ENCODE peak calls at places on chromosomes 12 and 14, in seven cellular contexts. H, W, E, M, L, F and R are unnamed samples.

GRCh38 chr12:57461326-57461903 is 1.8 kb downstream of the GLI1 start:
- DNase-seq in H (no peak), W (no peak), E (peak; percentile 85), M (peak; percentile 65), L (no peak), F (no peak), R (no peak)

GRCh38 chr12:66065146-66065545 is 65.4 kb downstream of the LLPH start:
- DNase-seq in H (no peak), W (no peak), E (no peak), M (no peak), L (no peak), F (no peak), R (no peak)

GRCh38 chr12:41468756-41469155 is 280.6 kb downstream of the PDZRN4 start:
- DNase-seq in H (no peak), W (no peak), E (no peak), M (no peak), L (no peak), F (no peak), R (no peak)

GRCh38 chr12:121799842-121800693 is 3.7 kb upstream of the SETD1B start:
- DNase-seq in H (peak; percentile 66), W (peak; percentile 70), E (peak; percentile 97), M (no peak), L (peak; percentile 76), F (peak; percentile 40), R (peak; percentile 84)

GRCh38 chr14:55370883-55371455 is 40.7 kb downstream of the ATG14 start:
- DNase-seq in H (no peak), W (no peak), E (no peak), M (no peak), L (no peak), F (no peak), R (no peak)

GRCh38 chr12:26499979-26500640 is 304.7 kb downstream of the SSPN start:
- DNase-seq in H (no peak), W (no peak), E (no peak), M (no peak), L (no peak), F (no peak), R (no peak)

GRCh38 chr12:15534322-15534721 is 212.0 kb downstream of the PTPRO start:
- DNase-seq in H (no peak), W (no peak), E (no peak), M (no peak), L (no peak), F (no peak), R (no peak)

GRCh38 chr12:72057330-72057911 is 118.8 kb downstream of the TPH2 start:
- DNase-seq in H (no peak), W (no peak), E (no peak), M (no peak), L (no peak), F (no peak), R (no peak)

GRCh38 chr14:91113829-91114078 is at the start of gene DGLUCY:
- DNase-seq in H (peak; percentile 31), W (no peak), E (peak; percentile 81), M (no peak), L (peak; percentile 45), F (no peak), R (no peak)

GRCh38 chr12:96240656-96241055 is 46.5 kb downstream of the ELK3 start:
- DNase-seq in H (no peak), W (no peak), E (no peak), M (no peak), L (no peak), F (no peak), R (no peak)

GRCh38 chr12:75438052-75438754 is 42.4 kb upstream of the GLIPR1 start:
- DNase-seq in H (no peak), W (no peak), E (no peak), M (no peak), L (no peak), F (no peak), R (no peak)

GRCh38 chr14:99284254-99285004 is 12.4 kb upstream of the BCL11B start:
- DNase-seq in H (no peak), W (no peak), E (no peak), M (no peak), L (no peak), F (no peak), R (no peak)

GRCh38 chr12:18284461-18284860 is 23.1 kb downstream of the PIK3C2G start:
- DNase-seq in H (no peak), W (no peak), E (no peak), M (no peak), L (no peak), F (no peak), R (no peak)

GRCh38 chr14:76770521-76771431 is 9.5 kb downstream of the VASH1 start:
- DNase-seq in H (no peak), W (no peak), E (no peak), M (no peak), L (no peak), F (no peak), R (no peak)

GRCh38 chr12:23944067-23944466 is 5.4 kb downstream of the SOX5 start:
- DNase-seq in H (no peak), W (no peak), E (no peak), M (peak; percentile 24), L (no peak), F (no peak), R (no peak)

GRCh38 chr12:32302218-32302826 is 97.0 kb upstream of the FGD4 start:
- DNase-seq in H (no peak), W (peak; percentile 45), E (peak; percentile 27), M (no peak), L (no peak), F (peak; percentile 5), R (no peak)

GRCh38 chr12:54412786-54413185 is 6.3 kb downstream of the ITGA5 start:
- DNase-seq in H (no peak), W (no peak), E (no peak), M (no peak), L (no peak), F (no peak), R (no peak)

GRCh38 chr14:96781371-96781770 is 15.8 kb upstream of the VRK1 start:
- DNase-seq in H (no peak), W (no peak), E (no peak), M (no peak), L (no peak), F (no peak), R (no peak)

GRCh38 chr14:103855734-103856095 is 8.3 kb upstream of the PPP1R13B start:
- DNase-seq in H (no peak), W (no peak), E (no peak), M (no peak), L (no peak), F (no peak), R (no peak)

GRCh38 chr12:76158518-76159321 is 74.2 kb upstream of the NAP1L1 start:
- DNase-seq in H (peak; percentile 1), W (peak; percentile 34), E (peak; percentile 77), M (peak; percentile 31), L (peak; percentile 46), F (peak; percentile 18), R (no peak)

GRCh38 chr12:22355011-22355580 is 20.6 kb upstream of the ST8SIA1 start:
- DNase-seq in H (no peak), W (no peak), E (no peak), M (no peak), L (no peak), F (no peak), R (no peak)

GRCh38 chr12:68317047-68317667 is 15.0 kb downstream of the MDM1 start:
- DNase-seq in H (peak; percentile 20), W (peak; percentile 27), E (no peak), M (no peak), L (peak; percentile 60), F (peak; percentile 20), R (no peak)

GRCh38 chr12:130441771-130442760 is 104.4 kb downstream of the PIWIL1 start:
- DNase-seq in H (no peak), W (no peak), E (no peak), M (no peak), L (no peak), F (no peak), R (no peak)

GRCh38 chr12:101967506-101967905 is 90.1 kb downstream of the DRAM1 start:
- DNase-seq in H (no peak), W (no peak), E (no peak), M (no peak), L (no peak), F (no peak), R (no peak)

GRCh38 chr12:98002887-98003493 is 512.4 kb upstream of the TMPO start:
- DNase-seq in H (no peak), W (peak; percentile 39), E (no peak), M (peak; percentile 59), L (no peak), F (peak; percentile 53), R (peak; percentile 72)

GRCh38 chr12:99767809-99768208 is 120.3 kb downstream of the GARIN6 start:
- DNase-seq in H (no peak), W (peak; percentile 7), E (no peak), M (no peak), L (no peak), F (peak; percentile 11), R (no peak)

GRCh38 chr12:123941485-123942276 is 30.9 kb downstream of the CCDC92 start:
- DNase-seq in H (no peak), W (no peak), E (no peak), M (no peak), L (no peak), F (no peak), R (no peak)

GRCh38 chr12:113470871-113471618 is 626 bp downstream of the LHX5 start:
- DNase-seq in H (no peak), W (no peak), E (no peak), M (peak; percentile 26), L (no peak), F (no peak), R (peak; percentile 49)

GRCh38 chr12:4857472-4858291 is 52.0 kb upstream of the KCNA1 start:
- DNase-seq in H (peak; percentile 48), W (peak; percentile 39), E (peak; percentile 78), M (peak; percentile 82), L (peak; percentile 52), F (peak; percentile 9), R (peak; percentile 90)

GRCh38 chr14:39442293-39442692 is 10.1 kb upstream of the FBXO33 start:
- DNase-seq in H (no peak), W (no peak), E (no peak), M (no peak), L (no peak), F (no peak), R (no peak)